ENCODE peak calls at places on chromosomes 3 and 15, in eight cellular contexts. One of them, this sample, is unnamed.
A peak's percentile ranks its signal among the peaks of the same experiment; 100 is the strongest.

GRCh38 chr3:148606979-148607378 is 90.7 kb upstream of the AGTR1 start:
- DNase-seq in endothelial cell of umbilical vein: no peak
- DNase-seq in gastrocnemius medialis: peak; percentile 42
- DNase-seq in thyroid gland: no peak
- DNase-seq in H1: no peak
- DNase-seq in GM23248: no peak
- DNase-seq in transverse colon: peak; percentile 18
- DNase-seq in adrenal gland: no peak
- DNase-seq in this sample: no peak

GRCh38 chr3:138135141-138135832 is 3.1 kb upstream of the A4GNT start:
- DNase-seq in endothelial cell of umbilical vein: no peak
- DNase-seq in gastrocnemius medialis: no peak
- DNase-seq in thyroid gland: no peak
- DNase-seq in H1: no peak
- DNase-seq in GM23248: no peak
- DNase-seq in transverse colon: no peak
- DNase-seq in adrenal gland: no peak
- DNase-seq in this sample: no peak

GRCh38 chr15:74351639-74352038 is 15.8 kb downstream of the CYP11A1 start:
- DNase-seq in endothelial cell of umbilical vein: no peak
- DNase-seq in gastrocnemius medialis: no peak
- DNase-seq in thyroid gland: no peak
- DNase-seq in H1: no peak
- DNase-seq in GM23248: no peak
- DNase-seq in transverse colon: no peak
- DNase-seq in adrenal gland: peak; percentile 10
- DNase-seq in this sample: no peak

GRCh38 chr15:33638439-33638838 is 327.7 kb downstream of the RYR3 start:
- DNase-seq in endothelial cell of umbilical vein: no peak
- DNase-seq in gastrocnemius medialis: no peak
- DNase-seq in thyroid gland: no peak
- DNase-seq in H1: no peak
- DNase-seq in GM23248: no peak
- DNase-seq in transverse colon: no peak
- DNase-seq in adrenal gland: no peak
- DNase-seq in this sample: no peak

GRCh38 chr3:5444253-5444652 is 256.7 kb downstream of the EDEM1 start:
- DNase-seq in endothelial cell of umbilical vein: no peak
- DNase-seq in gastrocnemius medialis: no peak
- DNase-seq in thyroid gland: no peak
- DNase-seq in H1: no peak
- DNase-seq in GM23248: no peak
- DNase-seq in transverse colon: no peak
- DNase-seq in adrenal gland: no peak
- DNase-seq in this sample: no peak

GRCh38 chr3:43559961-43560360 is 61.9 kb downstream of the ANO10 start:
- DNase-seq in endothelial cell of umbilical vein: no peak
- DNase-seq in gastrocnemius medialis: no peak
- DNase-seq in thyroid gland: no peak
- DNase-seq in H1: no peak
- DNase-seq in GM23248: no peak
- DNase-seq in transverse colon: no peak
- DNase-seq in adrenal gland: no peak
- DNase-seq in this sample: no peak

GRCh38 chr15:85157344-85157743 is 175.7 kb downstream of the PDE8A start:
- DNase-seq in endothelial cell of umbilical vein: no peak
- DNase-seq in gastrocnemius medialis: no peak
- DNase-seq in thyroid gland: no peak
- DNase-seq in H1: no peak
- DNase-seq in GM23248: no peak
- DNase-seq in transverse colon: no peak
- DNase-seq in adrenal gland: no peak
- DNase-seq in this sample: no peak

GRCh38 chr3:42078686-42079085 is 12.5 kb upstream of the TRAK1 start:
- DNase-seq in endothelial cell of umbilical vein: no peak
- DNase-seq in gastrocnemius medialis: no peak
- DNase-seq in thyroid gland: no peak
- DNase-seq in H1: no peak
- DNase-seq in GM23248: peak; percentile 44
- DNase-seq in transverse colon: peak; percentile 7
- DNase-seq in adrenal gland: no peak
- DNase-seq in this sample: no peak

GRCh38 chr3:127651516-127652172 is 21.1 kb upstream of the ABTB1 start:
- DNase-seq in endothelial cell of umbilical vein: no peak
- DNase-seq in gastrocnemius medialis: no peak
- DNase-seq in thyroid gland: no peak
- DNase-seq in H1: no peak
- DNase-seq in GM23248: no peak
- DNase-seq in transverse colon: no peak
- DNase-seq in adrenal gland: no peak
- DNase-seq in this sample: no peak

GRCh38 chr3:144754076-144754783 is 782.6 kb downstream of the DIPK2A start:
- DNase-seq in endothelial cell of umbilical vein: no peak
- DNase-seq in gastrocnemius medialis: no peak
- DNase-seq in thyroid gland: no peak
- DNase-seq in H1: no peak
- DNase-seq in GM23248: no peak
- DNase-seq in transverse colon: no peak
- DNase-seq in adrenal gland: no peak
- DNase-seq in this sample: no peak

GRCh38 chr3:193118907-193119306 is 122.1 kb upstream of the PLAAT1 start:
- DNase-seq in endothelial cell of umbilical vein: no peak
- DNase-seq in gastrocnemius medialis: no peak
- DNase-seq in thyroid gland: no peak
- DNase-seq in H1: no peak
- DNase-seq in GM23248: no peak
- DNase-seq in transverse colon: no peak
- DNase-seq in adrenal gland: no peak
- DNase-seq in this sample: no peak

GRCh38 chr3:45986303-45986982 is 9.2 kb downstream of the FYCO1 start:
- DNase-seq in endothelial cell of umbilical vein: peak; percentile 76
- DNase-seq in gastrocnemius medialis: peak; percentile 75
- DNase-seq in thyroid gland: peak; percentile 69
- DNase-seq in H1: no peak
- DNase-seq in GM23248: peak; percentile 85
- DNase-seq in transverse colon: no peak
- DNase-seq in adrenal gland: peak; percentile 52
- DNase-seq in this sample: peak; percentile 85

GRCh38 chr15:71800835-71801745 is 9.3 kb upstream of the NR2E3 start:
- DNase-seq in endothelial cell of umbilical vein: peak; percentile 77
- DNase-seq in gastrocnemius medialis: no peak
- DNase-seq in thyroid gland: peak; percentile 54
- DNase-seq in H1: peak; percentile 21
- DNase-seq in GM23248: peak; percentile 85
- DNase-seq in transverse colon: peak; percentile 55
- DNase-seq in adrenal gland: peak; percentile 41
- DNase-seq in this sample: no peak

GRCh38 chr3:22245122-22245521 is 494.1 kb upstream of the ZNF385D start:
- DNase-seq in endothelial cell of umbilical vein: no peak
- DNase-seq in gastrocnemius medialis: peak; percentile 44
- DNase-seq in thyroid gland: no peak
- DNase-seq in H1: no peak
- DNase-seq in GM23248: peak; percentile 93
- DNase-seq in transverse colon: no peak
- DNase-seq in adrenal gland: no peak
- DNase-seq in this sample: peak; percentile 74

GRCh38 chr3:65635661-65636060 is 403.1 kb downstream of the MAGI1 start:
- DNase-seq in endothelial cell of umbilical vein: no peak
- DNase-seq in gastrocnemius medialis: no peak
- DNase-seq in thyroid gland: no peak
- DNase-seq in H1: no peak
- DNase-seq in GM23248: no peak
- DNase-seq in transverse colon: no peak
- DNase-seq in adrenal gland: no peak
- DNase-seq in this sample: no peak

GRCh38 chr3:114214542-114215341 is 22.6 kb downstream of the ZNF80 start:
- DNase-seq in endothelial cell of umbilical vein: no peak
- DNase-seq in gastrocnemius medialis: no peak
- DNase-seq in thyroid gland: no peak
- DNase-seq in H1: peak; percentile 13
- DNase-seq in GM23248: no peak
- DNase-seq in transverse colon: no peak
- DNase-seq in adrenal gland: no peak
- DNase-seq in this sample: no peak

GRCh38 chr3:181696641-181697230 is 15.0 kb upstream of the SOX2 start:
- DNase-seq in endothelial cell of umbilical vein: no peak
- DNase-seq in gastrocnemius medialis: no peak
- DNase-seq in thyroid gland: no peak
- DNase-seq in H1: no peak
- DNase-seq in GM23248: no peak
- DNase-seq in transverse colon: no peak
- DNase-seq in adrenal gland: no peak
- DNase-seq in this sample: no peak

GRCh38 chr3:181699171-181699903 is 12.4 kb upstream of the SOX2 start:
- DNase-seq in endothelial cell of umbilical vein: peak; percentile 53
- DNase-seq in gastrocnemius medialis: no peak
- DNase-seq in thyroid gland: no peak
- DNase-seq in H1: no peak
- DNase-seq in GM23248: no peak
- DNase-seq in transverse colon: no peak
- DNase-seq in adrenal gland: no peak
- DNase-seq in this sample: no peak

GRCh38 chr3:181703701-181704420 is 7.9 kb upstream of the SOX2 start:
- DNase-seq in endothelial cell of umbilical vein: no peak
- DNase-seq in gastrocnemius medialis: no peak
- DNase-seq in thyroid gland: no peak
- DNase-seq in H1: no peak
- DNase-seq in GM23248: no peak
- DNase-seq in transverse colon: no peak
- DNase-seq in adrenal gland: no peak
- DNase-seq in this sample: no peak

GRCh38 chr3:181698263-181698944 is 13.3 kb upstream of the SOX2 start:
- DNase-seq in endothelial cell of umbilical vein: no peak
- DNase-seq in gastrocnemius medialis: no peak
- DNase-seq in thyroid gland: no peak
- DNase-seq in H1: no peak
- DNase-seq in GM23248: no peak
- DNase-seq in transverse colon: no peak
- DNase-seq in adrenal gland: no peak
- DNase-seq in this sample: no peak

DNA sequence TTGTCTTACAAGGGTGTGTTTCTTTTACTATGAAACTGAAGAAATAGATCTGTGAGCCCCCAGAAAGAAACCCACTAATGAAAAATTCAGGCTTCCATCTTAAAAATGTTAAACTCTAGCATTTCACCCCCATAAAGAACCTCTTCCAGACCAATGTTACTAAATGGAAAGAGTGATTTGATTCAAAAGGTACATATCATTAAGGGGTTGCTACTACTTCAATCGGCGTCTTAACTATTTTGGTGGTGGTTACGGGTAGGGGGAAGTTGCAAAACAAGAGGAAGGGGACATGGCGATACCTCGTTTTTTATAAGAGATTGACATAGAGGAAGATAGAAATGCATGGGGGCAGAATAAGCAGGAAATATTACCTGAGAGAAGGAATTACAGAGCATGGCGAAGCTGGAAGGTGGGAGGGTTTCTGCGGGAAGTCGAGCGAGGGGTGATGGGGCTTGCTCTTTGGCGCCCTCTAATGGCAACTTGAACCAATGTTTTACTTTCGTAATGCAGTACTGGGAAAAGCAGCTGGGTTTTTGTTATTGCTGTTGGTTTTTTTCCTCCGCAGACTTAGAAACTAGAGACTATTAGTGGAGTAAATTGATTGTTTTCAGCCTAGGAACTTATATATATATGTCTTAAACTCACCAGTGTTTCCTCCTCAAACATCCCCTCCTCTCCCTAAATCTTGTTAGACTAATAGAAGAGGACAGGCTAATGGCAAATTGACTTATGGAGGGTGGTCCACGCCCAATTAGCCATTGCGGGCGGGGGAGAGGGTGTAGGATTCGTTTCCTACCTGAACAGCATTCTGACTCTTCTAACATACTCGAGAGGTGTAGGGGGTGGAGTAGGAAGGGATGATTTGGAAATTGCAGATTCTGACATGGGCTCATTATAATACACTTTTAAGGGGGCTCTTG is 11.3 kb upstream of the SOX2 start:
- DNase-seq in endothelial cell of umbilical vein: peak; percentile 89
- DNase-seq in gastrocnemius medialis: no peak
- DNase-seq in thyroid gland: peak; percentile 76
- DNase-seq in H1: no peak
- DNase-seq in GM23248: peak; percentile 78
- DNase-seq in transverse colon: peak; percentile 64
- DNase-seq in adrenal gland: peak; percentile 56
- DNase-seq in this sample: peak; percentile 59
- H3K27me3 ChIP-seq in endothelial cell of umbilical vein: peaks cover 2% of the 10 kb centered on the region
- H3K27me3 ChIP-seq in gastrocnemius medialis: peaks cover 98% of the 10 kb centered on the region
- H3K27me3 ChIP-seq in thyroid gland: peaks cover 62% of the 10 kb centered on the region
- H3K27me3 ChIP-seq in H1: peaks cover 6% of the 10 kb centered on the region
- H3K27me3 ChIP-seq in GM23248: peaks cover 70% of the 10 kb centered on the region
- H3K27me3 ChIP-seq in transverse colon: peaks cover 100% of the 10 kb centered on the region
- H3K27me3 ChIP-seq in adrenal gland: peaks cover 87% of the 10 kb centered on the region
- H3K27me3 ChIP-seq in this sample: peaks cover 85% of the 10 kb centered on the region

GRCh38 chr3:81782585-81782984 is 21.1 kb upstream of the GBE1 start:
- DNase-seq in endothelial cell of umbilical vein: no peak
- DNase-seq in gastrocnemius medialis: no peak
- DNase-seq in thyroid gland: no peak
- DNase-seq in H1: no peak
- DNase-seq in GM23248: no peak
- DNase-seq in transverse colon: no peak
- DNase-seq in adrenal gland: no peak
- DNase-seq in this sample: no peak
- H3K4me3 ChIP-seq in endothelial cell of umbilical vein: no peak overlapping the region
- H3K4me3 ChIP-seq in gastrocnemius medialis: no peak overlapping the region
- H3K4me3 ChIP-seq in thyroid gland: no peak overlapping the region
- H3K4me3 ChIP-seq in H1: no peak overlapping the region
- H3K4me3 ChIP-seq in GM23248: no peak overlapping the region
- H3K4me3 ChIP-seq in transverse colon: no peak overlapping the region
- H3K4me3 ChIP-seq in adrenal gland: no peak overlapping the region
- H3K4me3 ChIP-seq in this sample: no peak overlapping the region

DNA sequence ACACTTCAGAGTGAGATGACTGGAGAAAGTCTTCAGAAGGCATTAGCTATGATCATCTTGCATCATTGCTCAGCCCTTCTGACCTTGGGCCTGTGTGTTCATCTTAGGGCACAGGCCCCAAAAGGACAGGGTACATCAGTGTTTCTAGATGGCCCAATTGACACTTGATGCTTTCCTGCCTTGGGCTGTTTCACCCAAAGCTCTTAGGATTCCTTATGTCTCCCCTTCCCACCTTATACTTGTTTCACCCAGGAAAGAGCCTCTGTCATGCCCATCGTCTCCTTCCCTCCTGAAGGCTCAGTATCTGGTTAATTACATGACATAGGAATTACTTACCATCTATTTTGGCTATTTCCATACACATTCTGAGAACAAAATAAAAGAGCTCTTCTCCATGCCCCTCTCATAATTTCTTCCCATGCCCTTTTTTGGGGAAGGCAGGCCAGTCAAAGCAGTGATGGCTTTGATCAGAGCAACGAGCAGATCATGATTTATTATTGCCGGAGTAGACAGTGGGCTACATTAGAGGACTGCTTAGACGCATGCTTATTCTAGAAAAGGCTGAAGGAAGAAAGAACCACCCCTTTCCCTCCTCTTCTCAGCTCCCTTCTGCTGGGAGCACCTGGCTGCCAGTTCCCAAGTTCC is 72.9 kb downstream of the GHSR start:
- DNase-seq in endothelial cell of umbilical vein: no peak
- DNase-seq in gastrocnemius medialis: no peak
- DNase-seq in thyroid gland: no peak
- DNase-seq in H1: no peak
- DNase-seq in GM23248: no peak
- DNase-seq in transverse colon: no peak
- DNase-seq in adrenal gland: no peak
- DNase-seq in this sample: no peak
- H3K36me3 ChIP-seq in endothelial cell of umbilical vein: peaks cover 33% of the 10 kb centered on the region
- H3K36me3 ChIP-seq in gastrocnemius medialis: peaks cover 7% of the 10 kb centered on the region
- H3K36me3 ChIP-seq in thyroid gland: peaks cover 26% of the 10 kb centered on the region
- H3K36me3 ChIP-seq in H1: peaks cover 19% of the 10 kb centered on the region
- H3K36me3 ChIP-seq in GM23248: peaks cover 67% of the 10 kb centered on the region
- H3K36me3 ChIP-seq in transverse colon: peaks cover 22% of the 10 kb centered on the region
- H3K36me3 ChIP-seq in adrenal gland: peaks cover 43% of the 10 kb centered on the region
- H3K36me3 ChIP-seq in this sample: peaks cover 74% of the 10 kb centered on the region

GRCh38 chr3:185149591-185149990 is 3.3 kb downstream of the C3orf70 start:
- DNase-seq in endothelial cell of umbilical vein: no peak
- DNase-seq in gastrocnemius medialis: no peak
- DNase-seq in thyroid gland: no peak
- DNase-seq in H1: no peak
- DNase-seq in GM23248: no peak
- DNase-seq in transverse colon: no peak
- DNase-seq in adrenal gland: no peak
- DNase-seq in this sample: no peak
- H3K27me3 ChIP-seq in endothelial cell of umbilical vein: peaks cover 42% of the 10 kb centered on the region
- H3K27me3 ChIP-seq in gastrocnemius medialis: peaks cover 26% of the 10 kb centered on the region
- H3K27me3 ChIP-seq in thyroid gland: no peaks in the 10 kb centered on the region
- H3K27me3 ChIP-seq in H1: no peaks in the 10 kb centered on the region
- H3K27me3 ChIP-seq in GM23248: peaks cover 76% of the 10 kb centered on the region
- H3K27me3 ChIP-seq in transverse colon: peaks cover 4% of the 10 kb centered on the region
- H3K27me3 ChIP-seq in adrenal gland: peaks cover 28% of the 10 kb centered on the region
- H3K27me3 ChIP-seq in this sample: peaks cover 82% of the 10 kb centered on the region